ENCODE peak calls at places on chromosomes 4 and X, in six cellular contexts. C is suprapubic skin; T is mesenchymal stem cell; P is effector memory CD4-positive, alpha-beta T cell; E is thyroid gland; D is HCT116. S is an unnamed sample.

GRCh38 chrX:7351946-7352345 is 204.0 kb upstream of the PUDP start:
- DNase-seq in C (no peak), T (peak; percentile 7), P (no peak), E (no peak), D (no peak), S (no peak)

GRCh38 chr4:152024881-152025280 is 264.1 kb upstream of the GATB start:
- DNase-seq in C (no peak), T (no peak), P (no peak), E (no peak), D (no peak), S (no peak)

GRCh38 chrX:103663921-103664320 is 22.6 kb downstream of the MORF4L2 start:
- DNase-seq in C (no peak), T (no peak), P (no peak), E (no peak), D (no peak), S (no peak)

GRCh38 chr4:55253911-55254593 is 92.0 kb upstream of the SRD5A3 start:
- DNase-seq in C (no peak), T (no peak), P (no peak), E (no peak), D (no peak), S (no peak)

GRCh38 chr4:47531241-47531953 is 46.3 kb downstream of the ATP10D start:
- DNase-seq in C (no peak), T (peak; percentile 83), P (peak; percentile 27), E (peak; percentile 17), D (no peak), S (peak; percentile 74)

GRCh38 chr4:48025005-48025404 is 8.4 kb downstream of the NIPAL1 start:
- DNase-seq in C (no peak), T (peak; percentile 48), P (no peak), E (peak; percentile 28), D (no peak), S (no peak)

GRCh38 chrX:44828008-44828605 is 15.7 kb upstream of the DUSP21 start:
- DNase-seq in C (no peak), T (peak; percentile 44), P (no peak), E (no peak), D (peak; percentile 10), S (peak; percentile 61)

GRCh38 chrX:14694631-14695030 is 165.3 kb downstream of the GLRA2 start:
- DNase-seq in C (no peak), T (no peak), P (no peak), E (no peak), D (no peak), S (no peak)

GRCh38 chr4:80221161-80221560 is 23.9 kb downstream of the PRDM8 start:
- DNase-seq in C (no peak), T (peak; percentile 25), P (no peak), E (no peak), D (no peak), S (no peak)

GRCh38 chrX:110759785-110760184 is 35.8 kb downstream of the CHRDL1 start:
- DNase-seq in C (no peak), T (no peak), P (no peak), E (no peak), D (no peak), S (no peak)

GRCh38 chrX:48919947-48920712 is 1.3 kb upstream of the PIM2 start:
- DNase-seq in C (no peak), T (peak; percentile 7), P (no peak), E (no peak), D (no peak), S (no peak)

GRCh38 chr4:1746919-1747602 is 25.7 kb downstream of the TACC3 start:
- DNase-seq in C (no peak), T (no peak), P (no peak), E (no peak), D (no peak), S (no peak)

GRCh38 chrX:39518451-39519212 is 579.1 kb downstream of the BCOR start:
- DNase-seq in C (no peak), T (no peak), P (no peak), E (peak; percentile 59), D (no peak), S (no peak)

GRCh38 chr4:79232555-79232954 is 93.3 kb downstream of the NAA11 start:
- DNase-seq in C (no peak), T (no peak), P (no peak), E (no peak), D (no peak), S (no peak)

GRCh38 chr4:27397886-27398285 is 537.2 kb downstream of the STIM2 start:
- DNase-seq in C (no peak), T (peak; percentile 66), P (no peak), E (no peak), D (no peak), S (no peak)

GRCh38 chrX:14698770-14699169 is 169.4 kb downstream of the GLRA2 start:
- DNase-seq in C (no peak), T (no peak), P (no peak), E (no peak), D (no peak), S (no peak)

GRCh38 chr4:94396984-94397383 is 54.3 kb upstream of the HPGDS start:
- DNase-seq in C (no peak), T (no peak), P (no peak), E (no peak), D (no peak), S (no peak)

GRCh38 chr4:4182835-4183568 is 43.7 kb downstream of the OTOP1 start:
- DNase-seq in C (no peak), T (no peak), P (no peak), E (peak; percentile 37), D (peak; percentile 7), S (no peak)

GRCh38 chr4:11640584-11640983 is 211.9 kb upstream of the HS3ST1 start:
- DNase-seq in C (no peak), T (no peak), P (no peak), E (no peak), D (no peak), S (no peak)

GRCh38 chr4:184459413-184459812 is 14.9 kb downstream of the IRF2 start:
- DNase-seq in C (no peak), T (peak; percentile 62), P (no peak), E (no peak), D (no peak), S (no peak)

GRCh38 chr4:16125571-16126445 is 42.0 kb upstream of the PROM1 start:
- DNase-seq in C (no peak), T (no peak), P (no peak), E (no peak), D (no peak), S (no peak)

GRCh38 chr4:107478327-107478946 is 241.6 kb downstream of the PAPSS1 start:
- DNase-seq in C (no peak), T (no peak), P (no peak), E (no peak), D (no peak), S (no peak)

DNA sequence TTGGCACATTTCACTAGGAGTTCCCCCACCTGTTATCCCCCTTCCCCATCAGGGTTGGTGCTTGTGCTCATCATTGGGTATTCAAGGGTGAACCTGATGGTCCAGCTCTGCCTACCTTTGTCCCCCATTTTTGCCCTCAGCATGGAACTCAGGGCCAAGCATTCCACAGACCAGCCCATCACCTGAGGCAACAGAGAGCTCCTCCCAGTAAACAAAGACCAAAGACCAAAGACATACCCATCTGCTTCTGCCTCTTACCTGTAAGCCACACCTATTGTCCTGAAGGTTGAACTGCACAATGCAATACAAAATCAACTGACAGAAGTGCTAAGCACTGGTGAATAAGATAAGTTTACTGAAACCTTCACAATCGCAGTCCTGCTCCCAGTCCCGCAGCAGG is 237.5 kb downstream of the PAPSS1 start:
- DNase-seq in C (no peak), T (no peak), P (no peak), E (no peak), D (no peak), S (no peak)
- H3K9me3 ChIP-seq in C (peaks cover 9% of the 10 kb centered on the region), T (peaks cover 24% of the 10 kb centered on the region), P (no peaks in the 10 kb centered on the region), E (no peaks in the 10 kb centered on the region), D (no peaks in the 10 kb centered on the region), S (no peaks in the 10 kb centered on the region)

GRCh38 chrX:107206697-107207065 is 270 bp downstream of the DNAAF6 start:
- DNase-seq in C (no peak), T (no peak), P (no peak), E (no peak), D (no peak), S (no peak)
- H3K27ac ChIP-seq in C (no peak overlapping the region), T (no peak overlapping the region), P (no peak overlapping the region), E (no peak overlapping the region), D (no peak overlapping the region), S (no peak overlapping the region)

GRCh38 chr4:38800956-38801450 is 3.6 kb downstream of the TLR1 start:
- DNase-seq in C (no peak), T (no peak), P (no peak), E (no peak), D (no peak), S (no peak)

GRCh38 chr4:38800366-38800765 is 4.2 kb downstream of the TLR1 start:
- DNase-seq in C (no peak), T (no peak), P (no peak), E (no peak), D (no peak), S (no peak)

GRCh38 chr4:38803833-38804653 is 548 bp downstream of the TLR1 start:
- DNase-seq in C (no peak), T (no peak), P (no peak), E (no peak), D (no peak), S (no peak)

GRCh38 chr4:38804654-38805295 is at the start of gene TLR1:
- DNase-seq in C (no peak), T (peak; percentile 57), P (no peak), E (no peak), D (peak; percentile 18), S (no peak)

DNA sequence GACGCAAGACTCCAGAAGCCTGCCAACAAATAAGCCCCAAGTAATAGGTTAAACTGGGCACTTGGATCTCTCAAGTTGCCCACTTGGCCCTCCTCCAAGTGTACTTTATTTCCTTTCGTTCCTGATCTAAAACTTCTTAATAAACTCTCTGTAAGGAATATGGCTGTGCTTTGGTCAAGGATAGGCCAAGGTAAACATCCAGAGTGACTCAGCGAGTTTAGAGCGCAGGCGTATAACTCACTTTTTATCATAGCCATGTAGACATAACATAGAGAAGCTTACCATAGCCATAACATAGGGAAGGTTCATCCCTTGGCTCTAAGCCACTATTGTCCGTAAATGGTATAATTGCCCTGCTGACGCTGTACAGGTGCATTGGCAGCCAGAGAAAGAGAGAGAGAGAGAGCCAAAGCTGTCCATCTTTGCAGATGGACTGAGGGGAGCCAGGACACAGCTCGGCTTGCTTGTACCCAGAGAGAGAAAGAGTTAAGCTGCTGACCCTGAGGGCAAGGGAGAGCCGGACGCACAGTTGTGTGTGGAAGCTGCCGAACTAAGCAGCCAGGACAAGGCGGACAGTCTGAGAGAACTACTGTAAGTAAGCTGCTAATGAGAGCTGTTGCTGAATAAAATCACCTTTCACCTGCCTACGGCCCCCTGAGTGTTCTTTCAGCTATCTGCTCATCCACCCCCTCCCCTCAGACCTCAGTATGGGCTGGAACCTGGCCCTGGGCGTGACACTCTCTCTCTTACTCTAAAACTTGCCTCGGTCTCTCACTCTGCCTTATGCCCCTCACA is 1.8 kb downstream of the TLR1 start:
- DNase-seq in C (no peak), T (no peak), P (no peak), E (no peak), D (no peak), S (no peak)
- H3K9me3 ChIP-seq in C (no peaks in the 10 kb centered on the region), T (no peaks in the 10 kb centered on the region), P (peaks cover 4% of the 10 kb centered on the region), E (no peaks in the 10 kb centered on the region), D (no peaks in the 10 kb centered on the region), S (no peaks in the 10 kb centered on the region)

DNA sequence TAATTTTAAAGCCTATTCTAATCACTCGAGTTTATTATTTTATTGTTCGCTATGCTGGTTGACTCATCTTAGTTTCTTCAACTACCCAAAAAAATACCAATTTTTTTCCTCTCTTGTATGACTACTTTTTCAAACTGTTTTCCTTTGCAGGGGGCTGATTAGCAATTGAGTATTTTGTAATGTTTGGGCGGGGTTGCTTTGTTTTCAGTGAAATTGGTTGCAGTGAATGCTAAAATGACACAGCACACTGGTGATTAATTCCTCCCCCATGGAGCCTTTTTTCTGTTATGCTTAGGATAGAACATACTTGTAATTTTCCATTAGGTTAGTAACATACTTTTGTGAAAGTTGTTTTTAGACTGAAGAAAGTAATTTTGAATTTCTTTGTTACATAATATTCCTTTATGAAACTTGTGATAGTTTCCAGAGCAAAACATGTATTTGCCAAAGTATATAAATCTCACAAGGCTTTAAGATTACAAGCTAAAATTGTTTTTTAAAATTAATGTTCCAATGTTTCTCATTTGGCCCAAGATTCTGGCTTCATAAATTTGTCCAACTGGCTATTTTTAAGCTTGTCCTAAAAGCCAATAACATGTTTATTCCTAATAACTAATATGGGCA is 120.4 kb downstream of the CHIC1 start:
- DNase-seq in C (no peak), T (no peak), P (no peak), E (no peak), D (no peak), S (no peak)
- H3K27ac ChIP-seq in C (no peak overlapping the region), T (no peak overlapping the region), P (no peak overlapping the region), E (no peak overlapping the region), D (no peak overlapping the region), S (no peak overlapping the region)

S was measured in RWPE2.